ENCODE peak calls at places on chromosome 16, in seven cellular contexts. G, N, I, S, V, P and X are unnamed samples.

GRCh38 chr16:30186782-30187555 is 3.6 kb downstream of the CORO1A start:
- DNase-seq in G (peak; percentile 74), N (peak; percentile 87), I (peak; percentile 75), S (peak; percentile 89), V (peak; percentile 51), P (no peak), X (peak; percentile 47)

GRCh38 chr16:24071990-24072389 is 184.1 kb upstream of the CACNG3 start:
- DNase-seq in G (no peak), N (no peak), I (no peak), S (no peak), V (no peak), P (no peak), X (no peak)

GRCh38 chr16:69112285-69113129 is 7.1 kb downstream of the HAS3 start:
- DNase-seq in G (peak; percentile 74), N (peak; percentile 71), I (peak; percentile 42), S (peak; percentile 82), V (peak; percentile 60), P (peak; percentile 38), X (no peak)

GRCh38 chr16:88936913-88937666 is 39.9 kb downstream of the CBFA2T3 start:
- DNase-seq in G (no peak), N (no peak), I (peak; percentile 31), S (no peak), V (no peak), P (no peak), X (no peak)

GRCh38 chr16:30948956-30949654 is at the start of gene ORAI3:
- DNase-seq in G (peak; percentile 78), N (peak; percentile 77), I (peak; percentile 84), S (peak; percentile 91), V (peak; percentile 73), P (peak; percentile 63), X (peak; percentile 72)

GRCh38 chr16:31472559-31473203 is 729 bp downstream of the TGFB1I1 start:
- DNase-seq in G (peak; percentile 78), N (peak; percentile 87), I (peak; percentile 88), S (peak; percentile 94), V (peak; percentile 97), P (peak; percentile 94), X (peak; percentile 97)

GRCh38 chr16:49282690-49283375 is 1.2 kb upstream of the CBLN1 start:
- DNase-seq in G (peak; percentile 68), N (no peak), I (no peak), S (no peak), V (no peak), P (no peak), X (no peak)

GRCh38 chr16:86809458-86809955 is 231.2 kb downstream of the FOXL1 start:
- DNase-seq in G (no peak), N (no peak), I (no peak), S (no peak), V (peak; percentile 27), P (peak; percentile 59), X (no peak)

GRCh38 chr16:57092786-57093301 is 461 bp downstream of the CPNE2 start:
- DNase-seq in G (peak; percentile 20), N (peak; percentile 46), I (peak; percentile 47), S (peak; percentile 84), V (peak; percentile 35), P (no peak), X (no peak)

GRCh38 chr16:70523621-70524405 is at the start of gene SF3B3:
- DNase-seq in G (peak; percentile 72), N (peak; percentile 69), I (no peak), S (peak; percentile 82), V (peak; percentile 40), P (no peak), X (peak; percentile 60)

GRCh38 chr16:72458035-72458434 is 286.1 kb upstream of the PMFBP1 start:
- DNase-seq in G (no peak), N (no peak), I (no peak), S (no peak), V (no peak), P (no peak), X (no peak)

GRCh38 chr16:54947616-54948015 is 17.0 kb downstream of the IRX5 start:
- DNase-seq in G (no peak), N (no peak), I (no peak), S (no peak), V (no peak), P (no peak), X (no peak)

GRCh38 chr16:72369273-72369672 is 197.3 kb upstream of the PMFBP1 start:
- DNase-seq in G (no peak), N (no peak), I (no peak), S (no peak), V (no peak), P (no peak), X (no peak)

GRCh38 chr16:80594756-80595155 is 54.0 kb downstream of the DYNLRB2 start:
- DNase-seq in G (no peak), N (no peak), I (no peak), S (no peak), V (no peak), P (no peak), X (no peak)

GRCh38 chr16:85252461-85252860 is 140.2 kb upstream of the CIBAR2 start:
- DNase-seq in G (no peak), N (no peak), I (no peak), S (no peak), V (no peak), P (no peak), X (no peak)

DNA sequence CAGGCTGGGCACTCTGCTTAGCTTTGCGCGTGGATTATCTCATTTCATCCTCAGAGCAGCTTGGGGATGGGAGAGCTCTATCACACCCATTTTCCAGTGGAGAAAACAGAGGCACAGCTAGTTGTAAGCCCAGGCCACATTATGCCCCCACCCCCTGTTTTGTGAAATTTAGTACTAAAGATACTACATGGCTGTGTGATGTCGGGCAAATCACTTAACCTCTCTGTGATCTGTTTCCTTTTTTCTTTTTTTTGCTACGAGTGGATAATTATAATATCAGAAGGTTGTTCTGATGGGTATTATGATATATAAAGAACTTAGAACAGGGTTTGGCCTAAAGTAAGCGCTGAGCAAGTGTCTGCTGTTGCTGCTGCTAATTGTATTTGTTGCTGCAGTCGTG is 41.6 kb downstream of the ABAT start:
- DNase-seq in G (no peak), N (no peak), I (no peak), S (no peak), V (no peak), P (no peak), X (no peak)
- H3K27me3 ChIP-seq in G (no peaks in the 10 kb centered on the region), N (no peaks in the 10 kb centered on the region), I (no peaks in the 10 kb centered on the region), S (no peaks in the 10 kb centered on the region), V (no peaks in the 10 kb centered on the region), P (no peaks in the 10 kb centered on the region), X (no peaks in the 10 kb centered on the region)

GRCh38 chr16:8854298-8854948 is 14.4 kb downstream of the CARHSP1 start:
- DNase-seq in G (no peak), N (no peak), I (no peak), S (peak; percentile 31), V (no peak), P (no peak), X (no peak)

GRCh38 chr16:8853611-8854010 is 15.2 kb downstream of the CARHSP1 start:
- DNase-seq in G (no peak), N (no peak), I (no peak), S (peak; percentile 23), V (no peak), P (no peak), X (no peak)

GRCh38 chr16:8853150-8853549 is 15.7 kb downstream of the CARHSP1 start:
- DNase-seq in G (no peak), N (no peak), I (no peak), S (no peak), V (no peak), P (no peak), X (no peak)

GRCh38 chr16:8855972-8856371 is 12.8 kb downstream of the CARHSP1 start:
- DNase-seq in G (no peak), N (no peak), I (no peak), S (peak; percentile 48), V (no peak), P (no peak), X (no peak)

GRCh38 chr16:8855051-8855786 is 13.6 kb downstream of the CARHSP1 start:
- DNase-seq in G (no peak), N (no peak), I (no peak), S (peak; percentile 35), V (no peak), P (no peak), X (no peak)
- TF ChIP-seq CTCF in G (no peak), N (no peak), I (no peak), S (peak; percentile 10), V (no peak), P (no peak), X (no peak)

DNA sequence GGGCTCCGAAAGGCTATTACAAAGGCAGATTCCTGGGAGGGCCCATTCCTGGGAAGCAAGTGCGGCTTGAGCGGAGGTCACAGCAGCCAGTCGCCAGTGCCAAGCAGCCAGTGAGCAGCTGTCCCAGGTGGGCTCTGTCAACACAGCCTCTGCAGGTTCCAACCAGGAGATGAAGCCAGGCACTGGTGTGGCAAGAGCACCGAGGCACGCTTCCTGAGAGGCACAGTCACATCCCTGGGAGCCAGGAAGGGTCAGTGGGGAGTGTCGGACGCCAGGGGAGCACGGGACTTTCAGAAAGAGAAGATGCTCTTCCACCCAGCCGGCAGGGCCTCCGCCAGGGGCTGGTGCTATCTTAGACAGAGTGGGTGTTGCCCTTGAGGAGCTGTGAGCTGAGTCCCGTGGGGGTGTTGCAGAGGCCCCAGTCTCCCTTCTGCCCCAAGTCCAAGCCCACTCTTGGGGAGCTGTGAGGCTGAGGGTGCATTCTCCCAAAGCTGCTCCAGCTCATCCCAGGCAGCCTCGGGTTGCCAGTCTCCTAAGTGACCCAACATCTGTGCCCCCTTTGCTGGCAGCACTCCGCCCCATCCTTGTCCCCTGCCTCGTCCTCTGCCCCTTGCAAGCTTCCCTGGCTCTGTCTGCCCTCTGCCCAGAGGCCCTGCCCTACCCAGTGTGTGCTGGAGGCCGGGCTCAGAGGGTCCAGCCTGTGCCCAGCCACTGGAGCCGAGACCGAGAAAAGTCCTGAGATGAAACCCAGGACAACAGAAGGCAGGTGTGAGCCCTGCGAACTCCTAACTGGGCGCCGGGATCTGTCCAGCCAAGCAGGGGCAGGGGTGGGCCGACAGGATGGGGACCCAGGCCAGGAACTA is 6.6 kb downstream of the UBALD1 start:
- DNase-seq in G (no peak), N (no peak), I (no peak), S (no peak), V (no peak), P (no peak), X (no peak)
- H3K4me1 ChIP-seq in G (peaks cover 30% of the 10 kb centered on the region), N (peaks cover 51% of the 10 kb centered on the region), I (peaks cover 30% of the 10 kb centered on the region), S (peaks cover 8% of the 10 kb centered on the region), V (no peaks in the 10 kb centered on the region), P (peaks cover 3% of the 10 kb centered on the region), X (peaks cover 18% of the 10 kb centered on the region)

DNA sequence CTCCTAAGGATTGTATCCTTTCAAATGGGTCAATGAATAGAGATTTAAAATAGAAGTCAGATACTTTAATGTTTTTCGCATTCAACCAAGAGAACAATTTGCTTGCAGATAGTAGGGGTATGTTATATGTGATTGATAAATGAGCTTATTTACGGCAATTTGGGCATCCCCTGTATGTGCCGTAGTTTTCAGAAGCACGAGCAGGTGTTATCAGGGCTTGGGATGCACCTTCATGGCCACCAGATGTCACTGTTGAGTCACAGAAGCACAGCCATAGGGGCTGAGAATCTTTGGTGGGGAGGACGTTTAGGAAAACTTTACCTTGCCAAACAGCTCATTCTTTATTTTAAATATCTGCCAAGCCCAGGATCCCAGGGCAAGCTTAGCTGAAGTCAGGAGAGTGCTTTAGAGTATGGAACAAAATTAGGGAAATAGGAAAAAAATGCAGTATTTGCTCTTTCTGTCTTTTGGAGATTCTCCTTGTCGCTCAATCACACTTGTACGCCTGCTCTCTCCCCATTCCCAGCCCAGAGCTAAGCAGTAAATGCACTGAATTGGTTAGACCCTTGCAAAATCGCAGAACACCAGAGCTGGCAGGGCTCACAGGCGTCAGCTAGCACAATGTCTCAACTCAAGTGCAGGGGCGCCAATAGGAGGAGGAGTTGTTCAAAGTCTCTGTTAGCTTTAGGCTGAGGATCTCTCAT is 93.6 kb upstream of the MPHOSPH6 start:
- DNase-seq in G (peak; percentile 57), N (peak; percentile 68), I (peak; percentile 22), S (no peak), V (peak; percentile 59), P (peak; percentile 52), X (peak; percentile 39)
- H3K27me3 ChIP-seq in G (no peaks in the 10 kb centered on the region), N (no peaks in the 10 kb centered on the region), I (peaks cover 5% of the 10 kb centered on the region), S (no peaks in the 10 kb centered on the region), V (peaks cover 34% of the 10 kb centered on the region), P (peaks cover 2% of the 10 kb centered on the region), X (no peaks in the 10 kb centered on the region)

GRCh38 chr16:27639588-27640276 is 89.8 kb downstream of the KATNIP start:
- DNase-seq in G (peak; percentile 24), N (no peak), I (no peak), S (no peak), V (peak; percentile 75), P (peak; percentile 67), X (no peak)
- TF ChIP-seq CTCF in G (peak; percentile 33), N (peak; percentile 26), I (peak; percentile 65), S (peak; percentile 46), V (peak; percentile 87), P (peak; percentile 79), X (peak; percentile 31)